ENCODE peak calls at places on chromosomes 16 and 17, in seven cellular contexts. V is stimulated activated CD4-positive, alpha-beta T cell treated with anti-CD3 and anti-CD28 coated beads, Interleukin-2, amount 100 ng/mL, for 24 hours; E is activated CD4-positive, alpha-beta T cell treated with anti-CD3 and anti-CD28 coated beads, Interleukin-2, amount 50 U/mL, for 1 hour; O is stimulated activated CD8-positive, alpha-beta memory T cell treated with anti-CD3 and anti-CD28 coated beads, Interleukin-2, amount 100 ng/mL, for 48 hours; G is ELR; H is body of pancreas; Z is colonic mucosa. A is an unnamed sample.

GRCh38 chr17:74833501-74834361 is 26.0 kb downstream of the GRIN2C start:
- DNase-seq in E (no peak), Z (no peak), O (no peak), G (peak), H (no peak), V (no peak), A (no peak)

GRCh38 chr17:39213852-39214251 is 11.9 kb downstream of the STAC2 start:
- DNase-seq in H (no peak), V (no peak), G (peak), O (no peak), Z (no peak), E (no peak), A (no peak)

GRCh38 chr17:47895856-47896671 is at the start of gene SP2:
- DNase-seq in O (peak), G (peak), Z (peak), V (peak), H (peak), E (peak), A (peak)

GRCh38 chr16:3015865-3016521 is 2.0 kb downstream of the CLDN6 start:
- DNase-seq in V (no peak), E (no peak), Z (no peak), H (no peak), O (no peak), G (no peak), A (no peak)

GRCh38 chr17:73290399-73291259 is 21.2 kb downstream of the CDC42EP4 start:
- DNase-seq in Z (no peak), H (no peak), E (no peak), V (no peak), G (peak), O (no peak), A (no peak)

GRCh38 chr17:31269597-31269996 is 27.4 kb downstream of the OMG start:
- DNase-seq in H (peak), V (no peak), Z (no peak), G (peak), E (no peak), O (no peak), A (peak)

GRCh38 chr16:2786061-2786825 is 1.1 kb downstream of the PRSS33 start:
- DNase-seq in G (no peak), O (no peak), E (no peak), Z (no peak), V (no peak), H (no peak), A (no peak)

GRCh38 chr17:13365331-13365730 is 236.4 kb downstream of the HS3ST3A1 start:
- DNase-seq in Z (no peak), E (no peak), V (no peak), H (no peak), O (no peak), G (peak), A (no peak)

GRCh38 chr17:48856122-48856821 is 25.4 kb downstream of the CALCOCO2 start:
- DNase-seq in V (no peak), Z (no peak), H (no peak), G (no peak), O (no peak), E (no peak), A (no peak)

GRCh38 chr17:59643159-59643857 is 23.6 kb downstream of the CLTC start:
- DNase-seq in Z (no peak), E (no peak), H (no peak), G (peak), O (no peak), V (no peak), A (no peak)

GRCh38 chr17:5355416-5356129 is 63.9 kb downstream of the NUP88 start:
- DNase-seq in O (no peak), G (no peak), H (no peak), V (no peak), E (no peak), Z (no peak), A (no peak)

GRCh38 chr17:29622337-29623282 is at the start of gene CORO6:
- DNase-seq in O (peak), G (peak), E (peak), Z (peak), V (peak), H (peak), A (peak)

GRCh38 chr17:57943645-57944044 is 11.6 kb downstream of the CUEDC1 start:
- DNase-seq in Z (no peak), V (no peak), O (no peak), G (no peak), H (no peak), E (no peak), A (no peak)

GRCh38 chr17:78192616-78193015 is 5.5 kb downstream of the AFMID start:
- DNase-seq in G (no peak), V (no peak), O (no peak), H (no peak), E (no peak), Z (no peak), A (no peak)

GRCh38 chr17:2050871-2051387 is 4.0 kb upstream of the HIC1 start:
- DNase-seq in G (peak), Z (no peak), O (no peak), E (peak), H (no peak), V (peak), A (no peak)

GRCh38 chr16:81902025-81902424 is 109.2 kb downstream of the SDR42E1 start:
- DNase-seq in O (no peak), E (no peak), Z (no peak), G (peak), H (no peak), V (no peak), A (no peak)

GRCh38 chr17:78252111-78252634 is 20.7 kb downstream of the TMEM235 start:
- DNase-seq in G (no peak), O (no peak), V (peak), E (peak), Z (peak), H (peak), A (no peak)

GRCh38 chr16:72182976-72183375 is 11.0 kb upstream of the PMFBP1 start:
- DNase-seq in Z (no peak), V (no peak), E (no peak), G (no peak), O (no peak), H (no peak), A (no peak)